ENCODE peak calls at places on chromosomes 6 and 20, in eight cellular contexts. P is cardiac fibroblast, H is thoracic aorta, Y is foreskin keratinocyte, N is HFFc6, K is fibroblast of the conjunctiva, W is Karpas-422, U is activated gamma-delta T cell treated with Interleukin-2 at 50 U/mL for 16 hours. I is an unnamed sample.

GRCh38 chr6:90663873-90664272 is 77.0 kb upstream of the MAP3K7 start:
- DNase-seq in Y (peak), N (no peak), W (no peak), U (no peak), K (no peak), P (no peak), H (no peak), I (no peak)

GRCh38 chr6:39934060-39934757 is at the start of gene MOCS1:
- DNase-seq in P (peak), K (peak), U (peak), Y (no peak), H (peak), N (peak), W (no peak), I (no peak)

GRCh38 chr20:9051508-9051907 is 17.4 kb upstream of the PLCB4 start:
- DNase-seq in H (no peak), U (no peak), P (peak), Y (peak), W (no peak), N (peak), K (peak), I (peak)

GRCh38 chr20:1302578-1303541 is 26.1 kb downstream of the SDCBP2 start:
- DNase-seq in W (peak), Y (no peak), P (peak), N (no peak), H (no peak), U (no peak), K (no peak), I (no peak)

GRCh38 chr6:122622404-122622938 is 12.3 kb downstream of the PKIB start:
- DNase-seq in Y (no peak), P (no peak), H (no peak), U (no peak), N (no peak), W (no peak), K (no peak), I (no peak)

GRCh38 chr20:49385471-49385870 is 97.0 kb downstream of the KCNB1 start:
- DNase-seq in P (peak), Y (peak), U (no peak), W (peak), N (peak), H (no peak), K (no peak), I (no peak)

GRCh38 chr20:3560578-3560977 is 89.8 kb downstream of the ATRN start:
- DNase-seq in W (no peak), N (peak), K (no peak), P (peak), Y (no peak), H (no peak), U (no peak), I (no peak)

GRCh38 chr6:130306377-130306776 is 59.4 kb upstream of the TMEM200A start:
- DNase-seq in H (no peak), P (no peak), W (no peak), N (no peak), U (no peak), K (no peak), Y (no peak), I (no peak)

GRCh38 chr20:21395666-21396044 is 1.7 kb downstream of the NKX2-4 start:
- DNase-seq in Y (no peak), W (no peak), P (no peak), N (no peak), U (peak), H (no peak), K (no peak), I (no peak)

I was measured in AG09309.